ENCODE peak calls at places on chromosomes 6 and 20, in four cellular contexts. G is lower leg skin, Y is IMR-90, B is NB4. P is an unnamed sample.

GRCh38 chr6:151139524-151139923 is 100.2 kb upstream of the AKAP12 start:
- DNase-seq in G (no peak), Y (no peak), B (no peak), P (no peak)

GRCh38 chr6:149079911-149080501 is 237.5 kb upstream of the TAB2 start:
- DNase-seq in G (no peak), B (no peak), Y (peak; percentile 73), P (peak; percentile 72)

GRCh38 chr20:33914871-33915270 is 78.8 kb upstream of the RALY start:
- DNase-seq in G (no peak), Y (peak; percentile 94), B (no peak), P (peak; percentile 69)

GRCh38 chr6:101605874-101606273 is 212.4 kb downstream of the GRIK2 start:
- DNase-seq in Y (peak; percentile 13), G (no peak), B (no peak), P (peak; percentile 74)

GRCh38 chr6:94127716-94128115 is 708.4 kb upstream of the EPHA7 start:
- DNase-seq in B (no peak), G (no peak), Y (no peak), P (no peak)

GRCh38 chr6:148513145-148514071 is 170.8 kb downstream of the SASH1 start:
- DNase-seq in Y (peak; percentile 63), G (no peak), B (no peak), P (no peak)

GRCh38 chr20:13819885-13820645 is 35.2 kb downstream of the NDUFAF5 start:
- DNase-seq in B (peak; percentile 63), G (no peak), Y (peak; percentile 49), P (peak; percentile 74)

GRCh38 chr6:113997106-113997505 is 26.2 kb upstream of the HDAC2 start:
- DNase-seq in G (no peak), Y (peak; percentile 87), B (no peak), P (peak; percentile 59)

GRCh38 chr20:39777610-39778009 is 815.5 kb downstream of the DHX35 start:
- DNase-seq in Y (no peak), B (no peak), G (no peak), P (no peak)

GRCh38 chr6:13367396-13367795 is 39.1 kb upstream of the TBC1D7 start:
- DNase-seq in Y (no peak), B (no peak), G (no peak), P (no peak)
- TF ChIP-seq CTCF in Y (no peak), B (no peak), G (no peak), P (no peak)

DNA sequence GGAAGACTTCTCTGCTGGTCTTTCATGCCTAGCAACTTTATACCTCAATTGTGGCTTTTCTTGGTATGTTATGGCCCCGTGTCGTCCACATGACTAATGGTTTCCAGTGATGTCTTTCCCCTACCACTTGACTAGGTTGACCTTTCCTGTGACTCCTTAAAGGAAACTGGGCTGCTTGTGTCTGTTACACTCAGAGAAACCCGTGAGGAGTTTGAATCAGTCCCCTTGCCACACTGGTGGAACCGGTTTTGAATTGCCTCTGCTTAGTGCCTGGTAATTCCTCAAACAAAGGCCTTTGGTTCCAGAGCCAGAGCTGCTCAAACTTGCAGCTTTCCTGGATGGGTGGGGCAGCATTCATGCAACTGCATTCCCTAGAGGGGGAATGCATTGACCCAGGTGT is 21.9 kb downstream of the ECT2L start:
- DNase-seq in G (no peak), B (no peak), Y (peak; percentile 81), P (peak; percentile 100)
- H3K4me3 ChIP-seq in G (no peak overlapping the region), B (no peak overlapping the region), Y (no peak overlapping the region), P (no peak overlapping the region)

GRCh38 chr6:32843979-32844838 is at the start of gene PSMB8:
- DNase-seq in G (peak; percentile 99), B (peak; percentile 96), Y (peak; percentile 90), P (peak; percentile 98)
- TF ChIP-seq CTCF in G (no peak), B (no peak), Y (peak; percentile 19), P (peak; percentile 3)

GRCh38 chr6:32070814-32071466 is 32.7 kb downstream of the CYP21A2 start:
- DNase-seq in Y (no peak), G (peak; percentile 93), B (no peak), P (no peak)
- H3K4me3 ChIP-seq in Y (no peak overlapping the region), G (no peak overlapping the region), B (no peak overlapping the region), P (no peak overlapping the region)

GRCh38 chr20:56422131-56422823 is 10.2 kb downstream of the CASS4 start:
- DNase-seq in B (peak; percentile 85), G (peak; percentile 40), Y (peak; percentile 88), P (peak; percentile 55)
- TF ChIP-seq CTCF in B (no peak), G (no peak), Y (peak; percentile 34), P (no peak)

GRCh38 chr20:50308513-50309279 is 118.1 kb downstream of the CEBPB start:
- DNase-seq in Y (peak; percentile 100), B (peak; percentile 43), G (peak; percentile 98), P (peak; percentile 96)
- H3K4me3 ChIP-seq in Y (peak overlapping the region; percentile 5), B (no peak overlapping the region), G (no peak overlapping the region), P (peak overlapping the region; percentile 7)

GRCh38 chr20:25000268-25000801 is 7.8 kb upstream of the APMAP start:
- DNase-seq in G (peak; percentile 96), B (peak; percentile 19), Y (peak; percentile 44), P (peak; percentile 89)
- TF ChIP-seq CTCF in G (no peak), B (no peak), Y (no peak), P (peak; percentile 28)

GRCh38 chr6:133896344-133896721 is 7.4 kb downstream of the TCF21 start:
- DNase-seq in G (no peak), Y (no peak), B (no peak), P (no peak)
- H3K4me3 ChIP-seq in G (no peak overlapping the region), Y (no peak overlapping the region), B (no peak overlapping the region), P (no peak overlapping the region)